ENCODE peak calls at places on chromosomes 11 and 22, in nine cellular contexts. One of them, this sample, is unnamed.

GRCh38 chr11:120587299-120587698 is 75.8 kb downstream of the GRIK4 start:
- DNase-seq in cerebellum: no peak
- DNase-seq in naive thymus-derived CD8-positive, alpha-beta T cell: no peak
- DNase-seq in thyroid gland: no peak
- DNase-seq in neural progenitor cell: no peak
- DNase-seq in activated CD4-positive, alpha-beta T cell treated with anti-CD3 and anti-CD28 coated beads, Interleukin-2, amount 10 ng/mL, durations not matched to agents 7 days and 5 days: no peak
- DNase-seq in right lobe of liver: no peak
- DNase-seq in NT2/D1: no peak
- DNase-seq in stimulated activated CD4-positive, alpha-beta T cell treated with anti-CD3 and anti-CD28 coated beads, Interleukin-2, amount 100 ng/mL, for 48 hours: no peak
- DNase-seq in this sample: no peak

GRCh38 chr11:120712014-120712413 is 200.5 kb downstream of the GRIK4 start:
- DNase-seq in neural progenitor cell: no peak
- DNase-seq in thyroid gland: no peak
- DNase-seq in naive thymus-derived CD8-positive, alpha-beta T cell: no peak
- DNase-seq in NT2/D1: no peak
- DNase-seq in activated CD4-positive, alpha-beta T cell treated with anti-CD3 and anti-CD28 coated beads, Interleukin-2, amount 10 ng/mL, durations not matched to agents 7 days and 5 days: no peak
- DNase-seq in right lobe of liver: no peak
- DNase-seq in cerebellum: no peak
- DNase-seq in stimulated activated CD4-positive, alpha-beta T cell treated with anti-CD3 and anti-CD28 coated beads, Interleukin-2, amount 100 ng/mL, for 48 hours: no peak
- DNase-seq in this sample: no peak

GRCh38 chr11:122107566-122107965 is 8.4 kb downstream of the BLID start:
- DNase-seq in stimulated activated CD4-positive, alpha-beta T cell treated with anti-CD3 and anti-CD28 coated beads, Interleukin-2, amount 100 ng/mL, for 48 hours: no peak
- DNase-seq in right lobe of liver: no peak
- DNase-seq in thyroid gland: no peak
- DNase-seq in NT2/D1: no peak
- DNase-seq in neural progenitor cell: no peak
- DNase-seq in activated CD4-positive, alpha-beta T cell treated with anti-CD3 and anti-CD28 coated beads, Interleukin-2, amount 10 ng/mL, durations not matched to agents 7 days and 5 days: no peak
- DNase-seq in cerebellum: no peak
- DNase-seq in naive thymus-derived CD8-positive, alpha-beta T cell: no peak
- DNase-seq in this sample: no peak

GRCh38 chr11:128483211-128483788 is 104.1 kb downstream of the ETS1 start:
- DNase-seq in naive thymus-derived CD8-positive, alpha-beta T cell: peak
- DNase-seq in NT2/D1: no peak
- DNase-seq in neural progenitor cell: no peak
- DNase-seq in cerebellum: no peak
- DNase-seq in right lobe of liver: no peak
- DNase-seq in stimulated activated CD4-positive, alpha-beta T cell treated with anti-CD3 and anti-CD28 coated beads, Interleukin-2, amount 100 ng/mL, for 48 hours: no peak
- DNase-seq in thyroid gland: no peak
- DNase-seq in activated CD4-positive, alpha-beta T cell treated with anti-CD3 and anti-CD28 coated beads, Interleukin-2, amount 10 ng/mL, durations not matched to agents 7 days and 5 days: no peak
- DNase-seq in this sample: no peak

GRCh38 chr11:4882543-4882942 is 843 bp downstream of the OR51T1 start:
- DNase-seq in NT2/D1: no peak
- DNase-seq in activated CD4-positive, alpha-beta T cell treated with anti-CD3 and anti-CD28 coated beads, Interleukin-2, amount 10 ng/mL, durations not matched to agents 7 days and 5 days: no peak
- DNase-seq in stimulated activated CD4-positive, alpha-beta T cell treated with anti-CD3 and anti-CD28 coated beads, Interleukin-2, amount 100 ng/mL, for 48 hours: no peak
- DNase-seq in neural progenitor cell: no peak
- DNase-seq in cerebellum: no peak
- DNase-seq in thyroid gland: no peak
- DNase-seq in right lobe of liver: no peak
- DNase-seq in naive thymus-derived CD8-positive, alpha-beta T cell: no peak
- DNase-seq in this sample: no peak

GRCh38 chr11:106424111-106424510 is 346.6 kb downstream of the AASDHPPT start:
- DNase-seq in NT2/D1: no peak
- DNase-seq in naive thymus-derived CD8-positive, alpha-beta T cell: no peak
- DNase-seq in neural progenitor cell: no peak
- DNase-seq in right lobe of liver: no peak
- DNase-seq in stimulated activated CD4-positive, alpha-beta T cell treated with anti-CD3 and anti-CD28 coated beads, Interleukin-2, amount 100 ng/mL, for 48 hours: no peak
- DNase-seq in thyroid gland: no peak
- DNase-seq in cerebellum: no peak
- DNase-seq in activated CD4-positive, alpha-beta T cell treated with anti-CD3 and anti-CD28 coated beads, Interleukin-2, amount 10 ng/mL, durations not matched to agents 7 days and 5 days: no peak
- DNase-seq in this sample: no peak

GRCh38 chr11:128476729-128477128 is 110.6 kb downstream of the ETS1 start:
- DNase-seq in neural progenitor cell: no peak
- DNase-seq in stimulated activated CD4-positive, alpha-beta T cell treated with anti-CD3 and anti-CD28 coated beads, Interleukin-2, amount 100 ng/mL, for 48 hours: no peak
- DNase-seq in naive thymus-derived CD8-positive, alpha-beta T cell: peak
- DNase-seq in activated CD4-positive, alpha-beta T cell treated with anti-CD3 and anti-CD28 coated beads, Interleukin-2, amount 10 ng/mL, durations not matched to agents 7 days and 5 days: peak
- DNase-seq in thyroid gland: no peak
- DNase-seq in NT2/D1: no peak
- DNase-seq in right lobe of liver: no peak
- DNase-seq in cerebellum: no peak
- DNase-seq in this sample: no peak

GRCh38 chr11:85232559-85232958 is 394.6 kb downstream of the DLG2 start:
- DNase-seq in cerebellum: no peak
- DNase-seq in NT2/D1: no peak
- DNase-seq in neural progenitor cell: no peak
- DNase-seq in naive thymus-derived CD8-positive, alpha-beta T cell: no peak
- DNase-seq in stimulated activated CD4-positive, alpha-beta T cell treated with anti-CD3 and anti-CD28 coated beads, Interleukin-2, amount 100 ng/mL, for 48 hours: no peak
- DNase-seq in right lobe of liver: no peak
- DNase-seq in activated CD4-positive, alpha-beta T cell treated with anti-CD3 and anti-CD28 coated beads, Interleukin-2, amount 10 ng/mL, durations not matched to agents 7 days and 5 days: no peak
- DNase-seq in thyroid gland: no peak
- DNase-seq in this sample: no peak

GRCh38 chr22:36568846-36569245 is 39.9 kb upstream of the EIF3D start:
- DNase-seq in cerebellum: no peak
- DNase-seq in stimulated activated CD4-positive, alpha-beta T cell treated with anti-CD3 and anti-CD28 coated beads, Interleukin-2, amount 100 ng/mL, for 48 hours: no peak
- DNase-seq in thyroid gland: no peak
- DNase-seq in naive thymus-derived CD8-positive, alpha-beta T cell: no peak
- DNase-seq in activated CD4-positive, alpha-beta T cell treated with anti-CD3 and anti-CD28 coated beads, Interleukin-2, amount 10 ng/mL, durations not matched to agents 7 days and 5 days: no peak
- DNase-seq in NT2/D1: no peak
- DNase-seq in neural progenitor cell: no peak
- DNase-seq in right lobe of liver: no peak
- DNase-seq in this sample: no peak

GRCh38 chr11:118912742-118913410 is 12.8 kb downstream of the BCL9L start:
- DNase-seq in cerebellum: no peak
- DNase-seq in thyroid gland: peak
- DNase-seq in stimulated activated CD4-positive, alpha-beta T cell treated with anti-CD3 and anti-CD28 coated beads, Interleukin-2, amount 100 ng/mL, for 48 hours: no peak
- DNase-seq in naive thymus-derived CD8-positive, alpha-beta T cell: peak
- DNase-seq in neural progenitor cell: no peak
- DNase-seq in activated CD4-positive, alpha-beta T cell treated with anti-CD3 and anti-CD28 coated beads, Interleukin-2, amount 10 ng/mL, durations not matched to agents 7 days and 5 days: no peak
- DNase-seq in right lobe of liver: no peak
- DNase-seq in NT2/D1: no peak
- DNase-seq in this sample: peak

GRCh38 chr11:115644846-115645245 is 140.6 kb upstream of the CADM1 start:
- DNase-seq in right lobe of liver: no peak
- DNase-seq in cerebellum: no peak
- DNase-seq in NT2/D1: no peak
- DNase-seq in neural progenitor cell: no peak
- DNase-seq in thyroid gland: no peak
- DNase-seq in naive thymus-derived CD8-positive, alpha-beta T cell: no peak
- DNase-seq in activated CD4-positive, alpha-beta T cell treated with anti-CD3 and anti-CD28 coated beads, Interleukin-2, amount 10 ng/mL, durations not matched to agents 7 days and 5 days: no peak
- DNase-seq in stimulated activated CD4-positive, alpha-beta T cell treated with anti-CD3 and anti-CD28 coated beads, Interleukin-2, amount 100 ng/mL, for 48 hours: no peak
- DNase-seq in this sample: no peak

GRCh38 chr11:125939081-125939521 is 6.7 kb upstream of the VSIG10L2 start:
- DNase-seq in naive thymus-derived CD8-positive, alpha-beta T cell: no peak
- DNase-seq in thyroid gland: peak
- DNase-seq in neural progenitor cell: no peak
- DNase-seq in NT2/D1: peak
- DNase-seq in cerebellum: no peak
- DNase-seq in right lobe of liver: no peak
- DNase-seq in activated CD4-positive, alpha-beta T cell treated with anti-CD3 and anti-CD28 coated beads, Interleukin-2, amount 10 ng/mL, durations not matched to agents 7 days and 5 days: no peak
- DNase-seq in stimulated activated CD4-positive, alpha-beta T cell treated with anti-CD3 and anti-CD28 coated beads, Interleukin-2, amount 100 ng/mL, for 48 hours: no peak
- DNase-seq in this sample: no peak

GRCh38 chr22:48651036-48651890 is 1176.4 kb downstream of the BRD1 start:
- DNase-seq in stimulated activated CD4-positive, alpha-beta T cell treated with anti-CD3 and anti-CD28 coated beads, Interleukin-2, amount 100 ng/mL, for 48 hours: no peak
- DNase-seq in cerebellum: peak
- DNase-seq in right lobe of liver: no peak
- DNase-seq in NT2/D1: no peak
- DNase-seq in neural progenitor cell: no peak
- DNase-seq in activated CD4-positive, alpha-beta T cell treated with anti-CD3 and anti-CD28 coated beads, Interleukin-2, amount 10 ng/mL, durations not matched to agents 7 days and 5 days: no peak
- DNase-seq in thyroid gland: no peak
- DNase-seq in naive thymus-derived CD8-positive, alpha-beta T cell: no peak
- DNase-seq in this sample: no peak

GRCh38 chr22:37804886-37805857 is 2.6 kb upstream of the GCAT start:
- DNase-seq in NT2/D1: no peak
- DNase-seq in activated CD4-positive, alpha-beta T cell treated with anti-CD3 and anti-CD28 coated beads, Interleukin-2, amount 10 ng/mL, durations not matched to agents 7 days and 5 days: peak
- DNase-seq in cerebellum: peak
- DNase-seq in right lobe of liver: peak
- DNase-seq in thyroid gland: peak
- DNase-seq in neural progenitor cell: peak
- DNase-seq in naive thymus-derived CD8-positive, alpha-beta T cell: peak
- DNase-seq in stimulated activated CD4-positive, alpha-beta T cell treated with anti-CD3 and anti-CD28 coated beads, Interleukin-2, amount 100 ng/mL, for 48 hours: peak
- DNase-seq in this sample: peak

GRCh38 chr11:12008790-12009616 is 577 bp upstream of the DKK3 start:
- DNase-seq in right lobe of liver: no peak
- DNase-seq in stimulated activated CD4-positive, alpha-beta T cell treated with anti-CD3 and anti-CD28 coated beads, Interleukin-2, amount 100 ng/mL, for 48 hours: no peak
- DNase-seq in activated CD4-positive, alpha-beta T cell treated with anti-CD3 and anti-CD28 coated beads, Interleukin-2, amount 10 ng/mL, durations not matched to agents 7 days and 5 days: no peak
- DNase-seq in thyroid gland: peak
- DNase-seq in neural progenitor cell: peak
- DNase-seq in naive thymus-derived CD8-positive, alpha-beta T cell: no peak
- DNase-seq in NT2/D1: peak
- DNase-seq in cerebellum: peak
- DNase-seq in this sample: peak

GRCh38 chr11:36333468-36333867 is 37.4 kb downstream of the PRR5L start:
- DNase-seq in NT2/D1: no peak
- DNase-seq in naive thymus-derived CD8-positive, alpha-beta T cell: no peak
- DNase-seq in cerebellum: no peak
- DNase-seq in thyroid gland: no peak
- DNase-seq in activated CD4-positive, alpha-beta T cell treated with anti-CD3 and anti-CD28 coated beads, Interleukin-2, amount 10 ng/mL, durations not matched to agents 7 days and 5 days: no peak
- DNase-seq in neural progenitor cell: no peak
- DNase-seq in stimulated activated CD4-positive, alpha-beta T cell treated with anti-CD3 and anti-CD28 coated beads, Interleukin-2, amount 100 ng/mL, for 48 hours: no peak
- DNase-seq in right lobe of liver: no peak
- DNase-seq in this sample: no peak

GRCh38 chr11:104254347-104254746 is 90.4 kb upstream of the PDGFD start:
- DNase-seq in right lobe of liver: no peak
- DNase-seq in cerebellum: no peak
- DNase-seq in naive thymus-derived CD8-positive, alpha-beta T cell: no peak
- DNase-seq in thyroid gland: peak
- DNase-seq in neural progenitor cell: peak
- DNase-seq in NT2/D1: peak
- DNase-seq in stimulated activated CD4-positive, alpha-beta T cell treated with anti-CD3 and anti-CD28 coated beads, Interleukin-2, amount 100 ng/mL, for 48 hours: peak
- DNase-seq in activated CD4-positive, alpha-beta T cell treated with anti-CD3 and anti-CD28 coated beads, Interleukin-2, amount 10 ng/mL, durations not matched to agents 7 days and 5 days: peak
- DNase-seq in this sample: no peak

This sample was measured in transverse colon.